ENCODE peak calls at places on chromosomes 7 and 10, in nine cellular contexts. One of them, this sample, is unnamed.

GRCh38 chr7:42661312-42661711 is 250.6 kb downstream of the C7orf25 start:
- DNase-seq in GM12878: no peak
- DNase-seq in tibial nerve: no peak
- DNase-seq in SK-N-SH: no peak
- DNase-seq in H1: no peak
- DNase-seq in A549: peak; percentile 21
- DNase-seq in stomach: no peak
- DNase-seq in transverse colon: no peak
- DNase-seq in suprapubic skin: no peak
- DNase-seq in this sample: no peak

GRCh38 chr10:103476046-103476768 is 2.8 kb downstream of the CALHM3 start:
- DNase-seq in H1: no peak
- DNase-seq in tibial nerve: no peak
- DNase-seq in A549: peak; percentile 39
- DNase-seq in suprapubic skin: no peak
- DNase-seq in stomach: no peak
- DNase-seq in transverse colon: no peak
- DNase-seq in SK-N-SH: peak; percentile 70
- DNase-seq in GM12878: no peak
- DNase-seq in this sample: no peak

GRCh38 chr7:1956141-1956540 is 276.6 kb downstream of the MAD1L1 start:
- DNase-seq in A549: no peak
- DNase-seq in suprapubic skin: no peak
- DNase-seq in transverse colon: no peak
- DNase-seq in SK-N-SH: no peak
- DNase-seq in stomach: no peak
- DNase-seq in GM12878: no peak
- DNase-seq in tibial nerve: no peak
- DNase-seq in H1: no peak
- DNase-seq in this sample: no peak

GRCh38 chr10:1687190-1687589 is 50.1 kb downstream of the ADARB2 start:
- DNase-seq in A549: no peak
- DNase-seq in tibial nerve: no peak
- DNase-seq in SK-N-SH: no peak
- DNase-seq in suprapubic skin: no peak
- DNase-seq in GM12878: no peak
- DNase-seq in stomach: no peak
- DNase-seq in H1: no peak
- DNase-seq in transverse colon: no peak
- DNase-seq in this sample: no peak

GRCh38 chr7:155221547-155221946 is 76.1 kb upstream of the INSIG1 start:
- DNase-seq in A549: no peak
- DNase-seq in stomach: no peak
- DNase-seq in tibial nerve: no peak
- DNase-seq in transverse colon: no peak
- DNase-seq in suprapubic skin: peak; percentile 45
- DNase-seq in SK-N-SH: no peak
- DNase-seq in H1: no peak
- DNase-seq in GM12878: no peak
- DNase-seq in this sample: no peak

GRCh38 chr7:2525931-2526630 is 6.5 kb downstream of the LFNG start:
- DNase-seq in tibial nerve: no peak
- DNase-seq in GM12878: no peak
- DNase-seq in SK-N-SH: no peak
- DNase-seq in A549: peak; percentile 53
- DNase-seq in transverse colon: no peak
- DNase-seq in suprapubic skin: no peak
- DNase-seq in H1: no peak
- DNase-seq in stomach: no peak
- DNase-seq in this sample: no peak

GRCh38 chr10:59387951-59388431 is 25.6 kb upstream of the FAM13C start:
- DNase-seq in GM12878: no peak
- DNase-seq in suprapubic skin: no peak
- DNase-seq in transverse colon: no peak
- DNase-seq in tibial nerve: no peak
- DNase-seq in A549: peak; percentile 4
- DNase-seq in H1: no peak
- DNase-seq in stomach: no peak
- DNase-seq in SK-N-SH: no peak
- DNase-seq in this sample: no peak

GRCh38 chr10:6537704-6538103 is 42.4 kb downstream of the PRKCQ start:
- DNase-seq in suprapubic skin: no peak
- DNase-seq in stomach: no peak
- DNase-seq in H1: no peak
- DNase-seq in SK-N-SH: no peak
- DNase-seq in transverse colon: no peak
- DNase-seq in GM12878: no peak
- DNase-seq in A549: no peak
- DNase-seq in tibial nerve: peak; percentile 23
- DNase-seq in this sample: no peak

GRCh38 chr7:80640841-80641240 is 2.4 kb downstream of the CD36 start:
- DNase-seq in H1: no peak
- DNase-seq in GM12878: no peak
- DNase-seq in stomach: no peak
- DNase-seq in SK-N-SH: no peak
- DNase-seq in A549: no peak
- DNase-seq in tibial nerve: no peak
- DNase-seq in suprapubic skin: no peak
- DNase-seq in transverse colon: no peak
- DNase-seq in this sample: no peak

GRCh38 chr7:112283382-112283910 is 77.0 kb downstream of the ZNF277 start:
- DNase-seq in stomach: no peak
- DNase-seq in transverse colon: no peak
- DNase-seq in tibial nerve: no peak
- DNase-seq in suprapubic skin: no peak
- DNase-seq in A549: no peak
- DNase-seq in GM12878: no peak
- DNase-seq in H1: no peak
- DNase-seq in SK-N-SH: no peak
- DNase-seq in this sample: no peak

GRCh38 chr10:86393858-86394472 is 27.4 kb upstream of the GRID1 start:
- DNase-seq in H1: no peak
- DNase-seq in suprapubic skin: no peak
- DNase-seq in GM12878: no peak
- DNase-seq in A549: no peak
- DNase-seq in SK-N-SH: no peak
- DNase-seq in transverse colon: no peak
- DNase-seq in tibial nerve: no peak
- DNase-seq in stomach: no peak
- DNase-seq in this sample: no peak

GRCh38 chr7:2209146-2209960 is 23.4 kb downstream of the MAD1L1 start:
- DNase-seq in A549: peak; percentile 52
- DNase-seq in SK-N-SH: peak; percentile 95
- DNase-seq in H1: peak; percentile 86
- DNase-seq in transverse colon: peak; percentile 59
- DNase-seq in suprapubic skin: no peak
- DNase-seq in stomach: peak; percentile 67
- DNase-seq in tibial nerve: peak; percentile 69
- DNase-seq in GM12878: peak; percentile 32
- DNase-seq in this sample: peak; percentile 71

GRCh38 chr7:122305475-122306319 is 1.1 kb upstream of the FEZF1 start:
- DNase-seq in suprapubic skin: no peak
- DNase-seq in SK-N-SH: no peak
- DNase-seq in tibial nerve: no peak
- DNase-seq in transverse colon: no peak
- DNase-seq in A549: peak; percentile 22
- DNase-seq in H1: peak; percentile 81
- DNase-seq in stomach: no peak
- DNase-seq in GM12878: no peak
- DNase-seq in this sample: no peak

GRCh38 chr7:22555476-22555875 is 55.5 kb upstream of the STEAP1B start:
- DNase-seq in transverse colon: no peak
- DNase-seq in suprapubic skin: no peak
- DNase-seq in A549: no peak
- DNase-seq in SK-N-SH: no peak
- DNase-seq in tibial nerve: no peak
- DNase-seq in H1: peak; percentile 37
- DNase-seq in stomach: no peak
- DNase-seq in GM12878: no peak
- DNase-seq in this sample: no peak

GRCh38 chr10:83218205-83218604 is 921.1 kb upstream of the GHITM start:
- DNase-seq in H1: no peak
- DNase-seq in stomach: no peak
- DNase-seq in transverse colon: no peak
- DNase-seq in GM12878: no peak
- DNase-seq in A549: no peak
- DNase-seq in SK-N-SH: peak; percentile 6
- DNase-seq in tibial nerve: no peak
- DNase-seq in suprapubic skin: no peak
- DNase-seq in this sample: no peak

GRCh38 chr7:156139112-156139511 is 326.8 kb upstream of the SHH start:
- DNase-seq in GM12878: no peak
- DNase-seq in suprapubic skin: no peak
- DNase-seq in stomach: no peak
- DNase-seq in H1: no peak
- DNase-seq in tibial nerve: no peak
- DNase-seq in A549: no peak
- DNase-seq in SK-N-SH: no peak
- DNase-seq in transverse colon: no peak
- DNase-seq in this sample: no peak

DNA sequence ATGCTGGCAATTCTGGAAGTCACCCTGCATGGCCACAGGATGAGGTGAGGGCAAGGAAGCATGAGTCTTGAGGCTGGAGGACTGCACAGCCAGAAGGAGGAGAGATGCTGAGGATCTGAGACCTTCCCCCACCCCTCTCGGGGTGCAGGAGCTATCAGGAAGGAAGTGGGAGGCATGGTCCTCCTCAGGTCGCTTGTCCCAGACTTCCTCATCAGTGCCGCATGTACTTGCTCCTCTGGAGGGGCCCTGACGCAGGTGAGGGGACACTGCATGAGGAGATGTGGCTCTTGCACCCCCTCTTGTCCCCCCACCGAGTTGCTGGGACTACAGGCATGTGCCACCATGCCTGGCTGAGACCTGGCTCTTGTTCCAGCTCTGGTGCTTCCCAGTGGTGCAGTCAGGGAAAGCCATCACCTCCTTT is 5.7 kb upstream of the ZMIZ1 start:
- DNase-seq in H1: no peak
- DNase-seq in suprapubic skin: peak; percentile 41
- DNase-seq in stomach: peak; percentile 24
- DNase-seq in A549: no peak
- DNase-seq in SK-N-SH: no peak
- DNase-seq in tibial nerve: no peak
- DNase-seq in GM12878: no peak
- DNase-seq in transverse colon: peak; percentile 8
- DNase-seq in this sample: peak; percentile 11
- TF ChIP-seq EP300 in H1: no peak
- TF ChIP-seq EP300 in suprapubic skin: no peak
- TF ChIP-seq EP300 in stomach: no peak
- TF ChIP-seq EP300 in A549: no peak
- TF ChIP-seq EP300 in SK-N-SH: no peak
- TF ChIP-seq EP300 in tibial nerve: no peak
- TF ChIP-seq EP300 in GM12878: no peak
- TF ChIP-seq EP300 in transverse colon: no peak
- TF ChIP-seq EP300 in this sample: no peak

GRCh38 chr7:24910551-24911212 is 69.3 kb downstream of the OSBPL3 start:
- DNase-seq in GM12878: no peak
- DNase-seq in A549: no peak
- DNase-seq in suprapubic skin: no peak
- DNase-seq in transverse colon: no peak
- DNase-seq in stomach: no peak
- DNase-seq in tibial nerve: no peak
- DNase-seq in SK-N-SH: no peak
- DNase-seq in H1: no peak
- DNase-seq in this sample: no peak
- H3K4me1 ChIP-seq in GM12878: peaks cover 83% of the 10 kb centered on the region
- H3K4me1 ChIP-seq in A549: peaks cover 20% of the 10 kb centered on the region
- H3K4me1 ChIP-seq in suprapubic skin: peaks cover 14% of the 10 kb centered on the region
- H3K4me1 ChIP-seq in transverse colon: no peaks in the 10 kb centered on the region
- H3K4me1 ChIP-seq in stomach: peaks cover 54% of the 10 kb centered on the region
- H3K4me1 ChIP-seq in tibial nerve: no peaks in the 10 kb centered on the region
- H3K4me1 ChIP-seq in SK-N-SH: peaks cover 17% of the 10 kb centered on the region
- H3K4me1 ChIP-seq in H1: no peaks in the 10 kb centered on the region
- H3K4me1 ChIP-seq in this sample: peaks cover 12% of the 10 kb centered on the region

GRCh38 chr10:52451817-52452216 is 137.7 kb downstream of the DKK1 start:
- DNase-seq in GM12878: no peak
- DNase-seq in suprapubic skin: no peak
- DNase-seq in transverse colon: no peak
- DNase-seq in stomach: no peak
- DNase-seq in SK-N-SH: no peak
- DNase-seq in H1: no peak
- DNase-seq in A549: peak; percentile 75
- DNase-seq in tibial nerve: no peak
- DNase-seq in this sample: no peak

GRCh38 chr10:52443419-52444388 is 129.6 kb downstream of the DKK1 start:
- DNase-seq in A549: peak; percentile 91
- DNase-seq in SK-N-SH: no peak
- DNase-seq in tibial nerve: no peak
- DNase-seq in suprapubic skin: no peak
- DNase-seq in stomach: no peak
- DNase-seq in GM12878: no peak
- DNase-seq in H1: no peak
- DNase-seq in transverse colon: no peak
- DNase-seq in this sample: no peak

GRCh38 chr10:52450743-52451142 is 136.7 kb downstream of the DKK1 start:
- DNase-seq in tibial nerve: no peak
- DNase-seq in stomach: no peak
- DNase-seq in A549: no peak
- DNase-seq in transverse colon: no peak
- DNase-seq in suprapubic skin: no peak
- DNase-seq in H1: no peak
- DNase-seq in SK-N-SH: no peak
- DNase-seq in GM12878: no peak
- DNase-seq in this sample: no peak

GRCh38 chr10:52446391-52446790 is 132.3 kb downstream of the DKK1 start:
- DNase-seq in H1: no peak
- DNase-seq in stomach: no peak
- DNase-seq in GM12878: no peak
- DNase-seq in transverse colon: no peak
- DNase-seq in SK-N-SH: no peak
- DNase-seq in tibial nerve: no peak
- DNase-seq in A549: no peak
- DNase-seq in suprapubic skin: no peak
- DNase-seq in this sample: no peak

GRCh38 chr10:52447931-52448353 is 133.9 kb downstream of the DKK1 start:
- DNase-seq in suprapubic skin: no peak
- DNase-seq in stomach: no peak
- DNase-seq in tibial nerve: no peak
- DNase-seq in GM12878: no peak
- DNase-seq in H1: no peak
- DNase-seq in A549: no peak
- DNase-seq in SK-N-SH: no peak
- DNase-seq in transverse colon: no peak
- DNase-seq in this sample: no peak
- H3K9me3 ChIP-seq in suprapubic skin: no peaks in the 10 kb centered on the region
- H3K9me3 ChIP-seq in stomach: no peaks in the 10 kb centered on the region
- H3K9me3 ChIP-seq in tibial nerve: no peaks in the 10 kb centered on the region
- H3K9me3 ChIP-seq in GM12878: no peaks in the 10 kb centered on the region
- H3K9me3 ChIP-seq in H1: no peaks in the 10 kb centered on the region
- H3K9me3 ChIP-seq in A549: no peaks in the 10 kb centered on the region
- H3K9me3 ChIP-seq in SK-N-SH: no peaks in the 10 kb centered on the region
- H3K9me3 ChIP-seq in transverse colon: no peaks in the 10 kb centered on the region
- H3K9me3 ChIP-seq in this sample: no peaks in the 10 kb centered on the region

DNA sequence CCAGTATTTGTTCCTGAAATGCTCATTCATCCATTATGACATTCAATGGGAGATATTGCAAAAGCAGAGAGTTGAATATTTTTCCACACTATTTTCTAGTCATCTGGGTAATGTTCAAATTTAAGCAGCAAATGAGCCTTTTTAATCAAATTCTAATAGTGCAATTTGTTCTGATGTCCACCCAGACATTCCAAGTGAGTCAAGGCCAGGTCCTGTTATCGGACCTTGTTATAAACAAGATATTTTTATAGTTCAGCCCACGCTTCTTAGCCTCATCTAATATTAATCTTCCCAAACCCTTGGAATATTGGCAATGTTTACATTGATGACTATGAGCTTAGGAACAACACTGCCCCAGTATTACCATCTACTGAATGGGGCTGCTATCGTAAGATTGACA is 500.1 kb upstream of the PHF14 start:
- DNase-seq in GM12878: no peak
- DNase-seq in H1: no peak
- DNase-seq in transverse colon: no peak
- DNase-seq in SK-N-SH: no peak
- DNase-seq in tibial nerve: no peak
- DNase-seq in suprapubic skin: no peak
- DNase-seq in A549: no peak
- DNase-seq in stomach: no peak
- DNase-seq in this sample: no peak
- TF ChIP-seq EP300 in GM12878: no peak
- TF ChIP-seq EP300 in H1: no peak
- TF ChIP-seq EP300 in transverse colon: no peak
- TF ChIP-seq EP300 in SK-N-SH: no peak
- TF ChIP-seq EP300 in tibial nerve: no peak
- TF ChIP-seq EP300 in suprapubic skin: no peak
- TF ChIP-seq EP300 in A549: no peak
- TF ChIP-seq EP300 in stomach: no peak
- TF ChIP-seq EP300 in this sample: no peak

This sample was measured in ovary.